ENCODE peak calls at places on chromosomes 11 and 22, in seven cellular contexts. One of them, this sample, is unnamed.

GRCh38 chr11:116867619-116868018 is 30.2 kb upstream of the APOA1 start:
- DNase-seq in AG04450: no peak
- DNase-seq in HAP-1: no peak
- DNase-seq in K562: no peak
- DNase-seq in lower lobe of right lung: no peak
- DNase-seq in mesenchymal stem cell: no peak
- DNase-seq in mucosa of descending colon: no peak
- DNase-seq in this sample: no peak

GRCh38 chr11:62664405-62665074 is 470 bp downstream of the C11orf98 start:
- DNase-seq in AG04450: no peak
- DNase-seq in HAP-1: peak; percentile 76
- DNase-seq in K562: no peak
- DNase-seq in lower lobe of right lung: peak; percentile 67
- DNase-seq in mesenchymal stem cell: no peak
- DNase-seq in mucosa of descending colon: peak; percentile 79
- DNase-seq in this sample: no peak

GRCh38 chr22:46106279-46107022 is 43.9 kb upstream of the PPARA start:
- DNase-seq in AG04450: no peak
- DNase-seq in HAP-1: no peak
- DNase-seq in K562: no peak
- DNase-seq in lower lobe of right lung: no peak
- DNase-seq in mesenchymal stem cell: no peak
- DNase-seq in mucosa of descending colon: no peak
- DNase-seq in this sample: no peak

GRCh38 chr11:103779054-103779453 is 257.4 kb upstream of the DDI1 start:
- DNase-seq in AG04450: no peak
- DNase-seq in HAP-1: no peak
- DNase-seq in K562: no peak
- DNase-seq in lower lobe of right lung: no peak
- DNase-seq in mesenchymal stem cell: no peak
- DNase-seq in mucosa of descending colon: no peak
- DNase-seq in this sample: no peak

GRCh38 chr11:69836401-69836800 is 17.2 kb upstream of the FGF3 start:
- DNase-seq in AG04450: no peak
- DNase-seq in HAP-1: no peak
- DNase-seq in K562: no peak
- DNase-seq in lower lobe of right lung: no peak
- DNase-seq in mesenchymal stem cell: no peak
- DNase-seq in mucosa of descending colon: no peak
- DNase-seq in this sample: no peak

GRCh38 chr22:49334976-49335375 is 492.7 kb downstream of the BRD1 start:
- DNase-seq in AG04450: no peak
- DNase-seq in HAP-1: no peak
- DNase-seq in K562: no peak
- DNase-seq in lower lobe of right lung: peak; percentile 14
- DNase-seq in mesenchymal stem cell: no peak
- DNase-seq in mucosa of descending colon: no peak
- DNase-seq in this sample: no peak

GRCh38 chr22:31488988-31489617 is 539 bp downstream of the EIF4ENIF1 start:
- DNase-seq in AG04450: no peak
- DNase-seq in HAP-1: peak; percentile 56
- DNase-seq in K562: peak; percentile 27
- DNase-seq in lower lobe of right lung: peak; percentile 60
- DNase-seq in mesenchymal stem cell: peak; percentile 55
- DNase-seq in mucosa of descending colon: peak; percentile 68
- DNase-seq in this sample: no peak

GRCh38 chr11:109892321-109892794 is 200.8 kb upstream of the ZC3H12C start:
- DNase-seq in AG04450: no peak
- DNase-seq in HAP-1: no peak
- DNase-seq in K562: peak; percentile 30
- DNase-seq in lower lobe of right lung: no peak
- DNase-seq in mesenchymal stem cell: no peak
- DNase-seq in mucosa of descending colon: no peak
- DNase-seq in this sample: peak; percentile 9

GRCh38 chr11:35487532-35488078 is 37.8 kb downstream of the PAMR1 start:
- DNase-seq in AG04450: no peak
- DNase-seq in HAP-1: peak; percentile 68
- DNase-seq in K562: peak; percentile 34
- DNase-seq in lower lobe of right lung: no peak
- DNase-seq in mesenchymal stem cell: peak; percentile 52
- DNase-seq in mucosa of descending colon: no peak
- DNase-seq in this sample: peak; percentile 63

GRCh38 chr11:3359092-3359824 is 19.7 kb downstream of the ZNF195 start:
- DNase-seq in AG04450: no peak
- DNase-seq in HAP-1: no peak
- DNase-seq in K562: no peak
- DNase-seq in lower lobe of right lung: no peak
- DNase-seq in mesenchymal stem cell: peak; percentile 9
- DNase-seq in mucosa of descending colon: no peak
- DNase-seq in this sample: no peak

GRCh38 chr11:27754035-27755017 is 54.1 kb upstream of the BDNF start:
- DNase-seq in AG04450: peak; percentile 1
- DNase-seq in HAP-1: no peak
- DNase-seq in K562: no peak
- DNase-seq in lower lobe of right lung: no peak
- DNase-seq in mesenchymal stem cell: peak; percentile 71
- DNase-seq in mucosa of descending colon: no peak
- DNase-seq in this sample: no peak

GRCh38 chr11:17296852-17297559 is 20.5 kb downstream of the NUCB2 start:
- DNase-seq in AG04450: no peak
- DNase-seq in HAP-1: no peak
- DNase-seq in K562: no peak
- DNase-seq in lower lobe of right lung: no peak
- DNase-seq in mesenchymal stem cell: no peak
- DNase-seq in mucosa of descending colon: no peak
- DNase-seq in this sample: no peak

GRCh38 chr22:43413826-43414225 is 2.0 kb downstream of the MPPED1 start:
- DNase-seq in AG04450: no peak
- DNase-seq in HAP-1: no peak
- DNase-seq in K562: no peak
- DNase-seq in lower lobe of right lung: no peak
- DNase-seq in mesenchymal stem cell: no peak
- DNase-seq in mucosa of descending colon: no peak
- DNase-seq in this sample: no peak

GRCh38 chr11:64007629-64008282 is 21.5 kb downstream of the OTUB1 start:
- DNase-seq in AG04450: no peak
- DNase-seq in HAP-1: peak; percentile 40
- DNase-seq in K562: peak; percentile 95
- DNase-seq in lower lobe of right lung: peak; percentile 84
- DNase-seq in mesenchymal stem cell: peak; percentile 64
- DNase-seq in mucosa of descending colon: peak; percentile 77
- DNase-seq in this sample: peak; percentile 55

GRCh38 chr11:87116185-87116584 is 78.5 kb downstream of the TMEM135 start:
- DNase-seq in AG04450: no peak
- DNase-seq in HAP-1: no peak
- DNase-seq in K562: no peak
- DNase-seq in lower lobe of right lung: no peak
- DNase-seq in mesenchymal stem cell: no peak
- DNase-seq in mucosa of descending colon: no peak
- DNase-seq in this sample: no peak

GRCh38 chr22:38833061-38833460 is 10.8 kb downstream of the NPTXR start:
- DNase-seq in AG04450: no peak
- DNase-seq in HAP-1: no peak
- DNase-seq in K562: no peak
- DNase-seq in lower lobe of right lung: peak; percentile 13
- DNase-seq in mesenchymal stem cell: no peak
- DNase-seq in mucosa of descending colon: peak; percentile 21
- DNase-seq in this sample: no peak

GRCh38 chr11:2196970-2197770 is 25.6 kb upstream of the TH start:
- DNase-seq in AG04450: peak; percentile 20
- DNase-seq in HAP-1: peak; percentile 84
- DNase-seq in K562: peak; percentile 86
- DNase-seq in lower lobe of right lung: peak; percentile 87
- DNase-seq in mesenchymal stem cell: peak; percentile 59
- DNase-seq in mucosa of descending colon: peak; percentile 84
- DNase-seq in this sample: peak; percentile 66

GRCh38 chr11:34552270-34552669 is 38.7 kb upstream of the ELF5 start:
- DNase-seq in AG04450: no peak
- DNase-seq in HAP-1: no peak
- DNase-seq in K562: no peak
- DNase-seq in lower lobe of right lung: peak; percentile 49
- DNase-seq in mesenchymal stem cell: no peak
- DNase-seq in mucosa of descending colon: no peak
- DNase-seq in this sample: no peak

GRCh38 chr22:32020117-32020516 is 22.9 kb upstream of the SLC5A1 start:
- DNase-seq in AG04450: peak; percentile 18
- DNase-seq in HAP-1: no peak
- DNase-seq in K562: no peak
- DNase-seq in lower lobe of right lung: no peak
- DNase-seq in mesenchymal stem cell: peak; percentile 85
- DNase-seq in mucosa of descending colon: no peak
- DNase-seq in this sample: no peak

GRCh38 chr11:64248578-64248977 is 1.8 kb upstream of the PPP1R14B start:
- DNase-seq in AG04450: no peak
- DNase-seq in HAP-1: no peak
- DNase-seq in K562: no peak
- DNase-seq in lower lobe of right lung: no peak
- DNase-seq in mesenchymal stem cell: no peak
- DNase-seq in mucosa of descending colon: peak; percentile 63
- DNase-seq in this sample: no peak

GRCh38 chr11:65488273-65489058 is 10.4 kb upstream of the MALAT1 start:
- DNase-seq in AG04450: no peak
- DNase-seq in HAP-1: peak; percentile 24
- DNase-seq in K562: no peak
- DNase-seq in lower lobe of right lung: no peak
- DNase-seq in mesenchymal stem cell: peak; percentile 80
- DNase-seq in mucosa of descending colon: peak; percentile 79
- DNase-seq in this sample: no peak
- H3K4me3 ChIP-seq in AG04450: peak overlapping the region; percentile 45
- H3K4me3 ChIP-seq in HAP-1: no peak overlapping the region
- H3K4me3 ChIP-seq in K562: no peak overlapping the region
- H3K4me3 ChIP-seq in lower lobe of right lung: peak overlapping the region; percentile 4
- H3K4me3 ChIP-seq in mesenchymal stem cell: peak overlapping the region; percentile 1
- H3K4me3 ChIP-seq in mucosa of descending colon: no peak overlapping the region
- H3K4me3 ChIP-seq in this sample: peak overlapping the region; percentile 25

GRCh38 chr11:65493367-65494176 is 5.3 kb upstream of the MALAT1 start:
- DNase-seq in AG04450: no peak
- DNase-seq in HAP-1: peak; percentile 66
- DNase-seq in K562: no peak
- DNase-seq in lower lobe of right lung: peak; percentile 71
- DNase-seq in mesenchymal stem cell: peak; percentile 96
- DNase-seq in mucosa of descending colon: peak; percentile 77
- DNase-seq in this sample: no peak
- H3K4me3 ChIP-seq in AG04450: peak overlapping the region; percentile 2
- H3K4me3 ChIP-seq in HAP-1: no peak overlapping the region
- H3K4me3 ChIP-seq in K562: peak overlapping the region; percentile 4
- H3K4me3 ChIP-seq in lower lobe of right lung: peak overlapping the region; percentile 25
- H3K4me3 ChIP-seq in mesenchymal stem cell: no peak overlapping the region
- H3K4me3 ChIP-seq in mucosa of descending colon: no peak overlapping the region
- H3K4me3 ChIP-seq in this sample: no peak overlapping the region

GRCh38 chr11:19790831-19791552 is 78.4 kb downstream of the NAV2 start:
- DNase-seq in AG04450: no peak
- DNase-seq in HAP-1: no peak
- DNase-seq in K562: no peak
- DNase-seq in lower lobe of right lung: no peak
- DNase-seq in mesenchymal stem cell: no peak
- DNase-seq in mucosa of descending colon: peak; percentile 87
- DNase-seq in this sample: no peak
- H3K4me3 ChIP-seq in AG04450: no peak overlapping the region
- H3K4me3 ChIP-seq in HAP-1: no peak overlapping the region
- H3K4me3 ChIP-seq in K562: no peak overlapping the region
- H3K4me3 ChIP-seq in lower lobe of right lung: no peak overlapping the region
- H3K4me3 ChIP-seq in mesenchymal stem cell: no peak overlapping the region
- H3K4me3 ChIP-seq in mucosa of descending colon: no peak overlapping the region
- H3K4me3 ChIP-seq in this sample: no peak overlapping the region

GRCh38 chr11:128298271-128298670 is 289.1 kb downstream of the ETS1 start:
- DNase-seq in AG04450: no peak
- DNase-seq in HAP-1: no peak
- DNase-seq in K562: no peak
- DNase-seq in lower lobe of right lung: no peak
- DNase-seq in mesenchymal stem cell: no peak
- DNase-seq in mucosa of descending colon: no peak
- DNase-seq in this sample: no peak

GRCh38 chr11:128297111-128297651 is 290.2 kb downstream of the ETS1 start:
- DNase-seq in AG04450: no peak
- DNase-seq in HAP-1: no peak
- DNase-seq in K562: no peak
- DNase-seq in lower lobe of right lung: no peak
- DNase-seq in mesenchymal stem cell: peak; percentile 37
- DNase-seq in mucosa of descending colon: no peak
- DNase-seq in this sample: no peak

GRCh38 chr11:128300785-128301184 is 286.6 kb downstream of the ETS1 start:
- DNase-seq in AG04450: no peak
- DNase-seq in HAP-1: no peak
- DNase-seq in K562: no peak
- DNase-seq in lower lobe of right lung: no peak
- DNase-seq in mesenchymal stem cell: no peak
- DNase-seq in mucosa of descending colon: no peak
- DNase-seq in this sample: no peak

GRCh38 chr11:128297805-128298204 is 289.6 kb downstream of the ETS1 start:
- DNase-seq in AG04450: no peak
- DNase-seq in HAP-1: no peak
- DNase-seq in K562: no peak
- DNase-seq in lower lobe of right lung: no peak
- DNase-seq in mesenchymal stem cell: peak; percentile 10
- DNase-seq in mucosa of descending colon: no peak
- DNase-seq in this sample: no peak

DNA sequence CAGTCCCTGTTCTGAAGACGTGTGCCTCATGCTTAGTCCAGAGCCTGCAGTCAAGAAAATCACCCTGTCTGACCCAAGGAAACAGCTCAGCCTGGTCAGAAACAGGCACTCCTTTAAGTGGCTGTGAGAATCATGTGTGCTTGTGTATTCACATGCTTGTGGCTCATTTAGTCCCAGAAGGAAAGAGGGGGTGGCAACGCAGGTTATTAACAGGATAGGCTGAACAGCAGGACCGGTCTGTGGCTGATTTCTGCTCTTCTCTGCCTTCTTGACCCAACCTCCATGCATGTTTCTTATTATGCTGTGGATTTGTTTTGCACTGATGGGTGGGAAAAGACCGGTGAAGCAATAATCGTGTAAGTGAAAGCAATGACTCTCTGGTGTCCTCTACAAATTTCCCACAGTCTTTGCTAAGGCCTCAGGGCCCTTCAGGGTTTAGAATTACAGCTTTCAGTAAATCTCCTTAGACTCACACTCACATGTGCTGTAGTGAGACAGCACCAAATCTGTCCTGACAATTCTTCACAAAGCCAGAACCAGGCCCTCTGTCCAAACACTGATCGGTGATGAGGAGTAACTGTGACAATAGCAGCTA is 288.1 kb downstream of the ETS1 start:
- DNase-seq in AG04450: no peak
- DNase-seq in HAP-1: no peak
- DNase-seq in K562: no peak
- DNase-seq in lower lobe of right lung: no peak
- DNase-seq in mesenchymal stem cell: peak; percentile 93
- DNase-seq in mucosa of descending colon: no peak
- DNase-seq in this sample: no peak
- H3K4me3 ChIP-seq in AG04450: no peak overlapping the region
- H3K4me3 ChIP-seq in HAP-1: no peak overlapping the region
- H3K4me3 ChIP-seq in K562: no peak overlapping the region
- H3K4me3 ChIP-seq in lower lobe of right lung: no peak overlapping the region
- H3K4me3 ChIP-seq in mesenchymal stem cell: no peak overlapping the region
- H3K4me3 ChIP-seq in mucosa of descending colon: no peak overlapping the region
- H3K4me3 ChIP-seq in this sample: no peak overlapping the region

This sample was measured in NT2/D1.